ENCODE peak calls at places on chromosomes 4 and X, in nine cellular contexts. One of them, this sample, is unnamed.

GRCh38 chr4:131426023-131426758 is 1722.9 kb upstream of the PCDH10 start:
- DNase-seq in CD4-positive, alpha-beta memory T cell: no peak
- DNase-seq in mucosa of descending colon: no peak
- DNase-seq in H9: no peak
- DNase-seq in aorta: no peak
- DNase-seq in fibroblast of lung: no peak
- DNase-seq in tibial artery: no peak
- DNase-seq in A549: no peak
- DNase-seq in neuronal stem cell: no peak
- DNase-seq in this sample: no peak

GRCh38 chr4:104508224-104508623 is 13.5 kb upstream of the CXXC4 start:
- DNase-seq in tibial artery: no peak
- DNase-seq in CD4-positive, alpha-beta memory T cell: no peak
- DNase-seq in aorta: no peak
- DNase-seq in fibroblast of lung: no peak
- DNase-seq in mucosa of descending colon: no peak
- DNase-seq in neuronal stem cell: no peak
- DNase-seq in A549: no peak
- DNase-seq in H9: no peak
- DNase-seq in this sample: no peak

GRCh38 chrX:140918398-140919043 is 83.9 kb upstream of the SPANXB1 start:
- DNase-seq in A549: peak; percentile 86
- DNase-seq in fibroblast of lung: peak; percentile 57
- DNase-seq in tibial artery: no peak
- DNase-seq in neuronal stem cell: peak; percentile 30
- DNase-seq in CD4-positive, alpha-beta memory T cell: peak; percentile 72
- DNase-seq in aorta: no peak
- DNase-seq in mucosa of descending colon: no peak
- DNase-seq in H9: peak; percentile 71
- DNase-seq in this sample: no peak

GRCh38 chr4:95830647-95831046 is 9.2 kb upstream of the PDHA2 start:
- DNase-seq in neuronal stem cell: no peak
- DNase-seq in H9: no peak
- DNase-seq in CD4-positive, alpha-beta memory T cell: no peak
- DNase-seq in aorta: no peak
- DNase-seq in tibial artery: no peak
- DNase-seq in A549: no peak
- DNase-seq in mucosa of descending colon: no peak
- DNase-seq in fibroblast of lung: no peak
- DNase-seq in this sample: no peak

GRCh38 chr4:82589756-82590155 is 28.0 kb upstream of the TMEM150C start:
- DNase-seq in A549: no peak
- DNase-seq in CD4-positive, alpha-beta memory T cell: no peak
- DNase-seq in H9: no peak
- DNase-seq in neuronal stem cell: no peak
- DNase-seq in fibroblast of lung: no peak
- DNase-seq in tibial artery: no peak
- DNase-seq in aorta: no peak
- DNase-seq in mucosa of descending colon: no peak
- DNase-seq in this sample: no peak

GRCh38 chr4:123827511-123827910 is 430.9 kb downstream of the SPRY1 start:
- DNase-seq in CD4-positive, alpha-beta memory T cell: no peak
- DNase-seq in tibial artery: no peak
- DNase-seq in aorta: no peak
- DNase-seq in neuronal stem cell: no peak
- DNase-seq in A549: no peak
- DNase-seq in H9: no peak
- DNase-seq in mucosa of descending colon: no peak
- DNase-seq in fibroblast of lung: no peak
- DNase-seq in this sample: no peak

GRCh38 chr4:95048296-95048695 is 290.5 kb downstream of the BMPR1B start:
- DNase-seq in aorta: no peak
- DNase-seq in fibroblast of lung: peak; percentile 56
- DNase-seq in CD4-positive, alpha-beta memory T cell: no peak
- DNase-seq in A549: no peak
- DNase-seq in mucosa of descending colon: no peak
- DNase-seq in tibial artery: no peak
- DNase-seq in H9: no peak
- DNase-seq in neuronal stem cell: no peak
- DNase-seq in this sample: no peak

GRCh38 chrX:5650904-5651303 is 577.8 kb downstream of the NLGN4X start:
- DNase-seq in mucosa of descending colon: no peak
- DNase-seq in A549: no peak
- DNase-seq in aorta: no peak
- DNase-seq in neuronal stem cell: no peak
- DNase-seq in fibroblast of lung: no peak
- DNase-seq in CD4-positive, alpha-beta memory T cell: no peak
- DNase-seq in H9: peak; percentile 51
- DNase-seq in tibial artery: no peak
- DNase-seq in this sample: no peak

GRCh38 chr4:11628093-11628725 is 199.5 kb upstream of the HS3ST1 start:
- DNase-seq in A549: no peak
- DNase-seq in H9: no peak
- DNase-seq in CD4-positive, alpha-beta memory T cell: no peak
- DNase-seq in mucosa of descending colon: no peak
- DNase-seq in tibial artery: no peak
- DNase-seq in neuronal stem cell: no peak
- DNase-seq in aorta: no peak
- DNase-seq in fibroblast of lung: peak; percentile 51
- DNase-seq in this sample: no peak
- H3K4me1 ChIP-seq in A549: peaks cover 27% of the 10 kb centered on the region
- H3K4me1 ChIP-seq in H9: no peaks in the 10 kb centered on the region
- H3K4me1 ChIP-seq in CD4-positive, alpha-beta memory T cell: no peaks in the 10 kb centered on the region
- H3K4me1 ChIP-seq in mucosa of descending colon: peaks cover 16% of the 10 kb centered on the region
- H3K4me1 ChIP-seq in tibial artery: no peaks in the 10 kb centered on the region
- H3K4me1 ChIP-seq in neuronal stem cell: peaks cover 8% of the 10 kb centered on the region
- H3K4me1 ChIP-seq in aorta: no peaks in the 10 kb centered on the region
- H3K4me1 ChIP-seq in fibroblast of lung: no peaks in the 10 kb centered on the region
- H3K4me1 ChIP-seq in this sample: peaks cover 13% of the 10 kb centered on the region

GRCh38 chrX:133374874-133375387 is 40.4 kb downstream of the GPC4 start:
- DNase-seq in H9: no peak
- DNase-seq in aorta: no peak
- DNase-seq in neuronal stem cell: no peak
- DNase-seq in mucosa of descending colon: no peak
- DNase-seq in A549: no peak
- DNase-seq in fibroblast of lung: no peak
- DNase-seq in tibial artery: no peak
- DNase-seq in CD4-positive, alpha-beta memory T cell: no peak
- DNase-seq in this sample: no peak
- H3K4me1 ChIP-seq in H9: peaks cover 17% of the 10 kb centered on the region
- H3K4me1 ChIP-seq in aorta: no peaks in the 10 kb centered on the region
- H3K4me1 ChIP-seq in neuronal stem cell: no peaks in the 10 kb centered on the region
- H3K4me1 ChIP-seq in mucosa of descending colon: peaks cover 4% of the 10 kb centered on the region
- H3K4me1 ChIP-seq in A549: no peaks in the 10 kb centered on the region
- H3K4me1 ChIP-seq in fibroblast of lung: no peaks in the 10 kb centered on the region
- H3K4me1 ChIP-seq in tibial artery: peaks cover 39% of the 10 kb centered on the region
- H3K4me1 ChIP-seq in CD4-positive, alpha-beta memory T cell: no peaks in the 10 kb centered on the region
- H3K4me1 ChIP-seq in this sample: no peaks in the 10 kb centered on the region

GRCh38 chrX:82585868-82586267 is 922.2 kb upstream of the POU3F4 start:
- DNase-seq in aorta: no peak
- DNase-seq in mucosa of descending colon: no peak
- DNase-seq in CD4-positive, alpha-beta memory T cell: no peak
- DNase-seq in fibroblast of lung: no peak
- DNase-seq in A549: no peak
- DNase-seq in tibial artery: no peak
- DNase-seq in H9: no peak
- DNase-seq in neuronal stem cell: no peak
- DNase-seq in this sample: no peak
- H3K4me1 ChIP-seq in aorta: no peaks in the 10 kb centered on the region
- H3K4me1 ChIP-seq in mucosa of descending colon: no peaks in the 10 kb centered on the region
- H3K4me1 ChIP-seq in CD4-positive, alpha-beta memory T cell: no peaks in the 10 kb centered on the region
- H3K4me1 ChIP-seq in fibroblast of lung: no peaks in the 10 kb centered on the region
- H3K4me1 ChIP-seq in A549: no peaks in the 10 kb centered on the region
- H3K4me1 ChIP-seq in tibial artery: no peaks in the 10 kb centered on the region
- H3K4me1 ChIP-seq in H9: no peaks in the 10 kb centered on the region
- H3K4me1 ChIP-seq in neuronal stem cell: no peaks in the 10 kb centered on the region
- H3K4me1 ChIP-seq in this sample: no peaks in the 10 kb centered on the region

GRCh38 chrX:133587818-133588217 is 172.5 kb upstream of the GPC4 start:
- DNase-seq in aorta: no peak
- DNase-seq in H9: no peak
- DNase-seq in tibial artery: no peak
- DNase-seq in neuronal stem cell: no peak
- DNase-seq in A549: no peak
- DNase-seq in fibroblast of lung: no peak
- DNase-seq in CD4-positive, alpha-beta memory T cell: no peak
- DNase-seq in mucosa of descending colon: no peak
- DNase-seq in this sample: no peak

GRCh38 chrX:133588827-133589226 is 173.5 kb upstream of the GPC4 start:
- DNase-seq in CD4-positive, alpha-beta memory T cell: no peak
- DNase-seq in neuronal stem cell: no peak
- DNase-seq in tibial artery: no peak
- DNase-seq in fibroblast of lung: no peak
- DNase-seq in aorta: no peak
- DNase-seq in H9: no peak
- DNase-seq in A549: no peak
- DNase-seq in mucosa of descending colon: no peak
- DNase-seq in this sample: no peak

GRCh38 chrX:133593531-133593930 is 178.2 kb upstream of the GPC4 start:
- DNase-seq in A549: no peak
- DNase-seq in neuronal stem cell: no peak
- DNase-seq in fibroblast of lung: no peak
- DNase-seq in H9: no peak
- DNase-seq in aorta: no peak
- DNase-seq in tibial artery: no peak
- DNase-seq in mucosa of descending colon: no peak
- DNase-seq in CD4-positive, alpha-beta memory T cell: no peak
- DNase-seq in this sample: no peak

GRCh38 chrX:133594156-133594555 is 178.9 kb upstream of the GPC4 start:
- DNase-seq in aorta: no peak
- DNase-seq in H9: no peak
- DNase-seq in mucosa of descending colon: no peak
- DNase-seq in neuronal stem cell: no peak
- DNase-seq in fibroblast of lung: peak; percentile 73
- DNase-seq in CD4-positive, alpha-beta memory T cell: no peak
- DNase-seq in A549: no peak
- DNase-seq in tibial artery: no peak
- DNase-seq in this sample: no peak

GRCh38 chrX:133590703-133591505 is 175.6 kb upstream of the GPC4 start:
- DNase-seq in CD4-positive, alpha-beta memory T cell: no peak
- DNase-seq in H9: no peak
- DNase-seq in aorta: no peak
- DNase-seq in mucosa of descending colon: no peak
- DNase-seq in neuronal stem cell: no peak
- DNase-seq in fibroblast of lung: peak; percentile 37
- DNase-seq in A549: no peak
- DNase-seq in tibial artery: no peak
- DNase-seq in this sample: no peak
- H3K4me1 ChIP-seq in CD4-positive, alpha-beta memory T cell: no peaks in the 10 kb centered on the region
- H3K4me1 ChIP-seq in H9: peaks cover 3% of the 10 kb centered on the region
- H3K4me1 ChIP-seq in aorta: peaks cover 2% of the 10 kb centered on the region
- H3K4me1 ChIP-seq in mucosa of descending colon: no peaks in the 10 kb centered on the region
- H3K4me1 ChIP-seq in neuronal stem cell: no peaks in the 10 kb centered on the region
- H3K4me1 ChIP-seq in fibroblast of lung: no peaks in the 10 kb centered on the region
- H3K4me1 ChIP-seq in A549: no peaks in the 10 kb centered on the region
- H3K4me1 ChIP-seq in tibial artery: no peaks in the 10 kb centered on the region
- H3K4me1 ChIP-seq in this sample: no peaks in the 10 kb centered on the region

GRCh38 chrX:40172169-40172979 is 74.6 kb upstream of the BCOR start:
- DNase-seq in fibroblast of lung: peak; percentile 65
- DNase-seq in mucosa of descending colon: peak; percentile 68
- DNase-seq in neuronal stem cell: no peak
- DNase-seq in H9: peak; percentile 50
- DNase-seq in A549: no peak
- DNase-seq in CD4-positive, alpha-beta memory T cell: peak; percentile 34
- DNase-seq in aorta: peak; percentile 88
- DNase-seq in tibial artery: peak; percentile 84
- DNase-seq in this sample: no peak
- H3K4me1 ChIP-seq in fibroblast of lung: no peaks in the 10 kb centered on the region
- H3K4me1 ChIP-seq in mucosa of descending colon: no peaks in the 10 kb centered on the region
- H3K4me1 ChIP-seq in neuronal stem cell: no peaks in the 10 kb centered on the region
- H3K4me1 ChIP-seq in H9: peaks cover 4% of the 10 kb centered on the region
- H3K4me1 ChIP-seq in A549: peaks cover 16% of the 10 kb centered on the region
- H3K4me1 ChIP-seq in CD4-positive, alpha-beta memory T cell: peaks cover 47% of the 10 kb centered on the region
- H3K4me1 ChIP-seq in aorta: no peaks in the 10 kb centered on the region
- H3K4me1 ChIP-seq in tibial artery: peaks cover 30% of the 10 kb centered on the region
- H3K4me1 ChIP-seq in this sample: peaks cover 21% of the 10 kb centered on the region

DNA sequence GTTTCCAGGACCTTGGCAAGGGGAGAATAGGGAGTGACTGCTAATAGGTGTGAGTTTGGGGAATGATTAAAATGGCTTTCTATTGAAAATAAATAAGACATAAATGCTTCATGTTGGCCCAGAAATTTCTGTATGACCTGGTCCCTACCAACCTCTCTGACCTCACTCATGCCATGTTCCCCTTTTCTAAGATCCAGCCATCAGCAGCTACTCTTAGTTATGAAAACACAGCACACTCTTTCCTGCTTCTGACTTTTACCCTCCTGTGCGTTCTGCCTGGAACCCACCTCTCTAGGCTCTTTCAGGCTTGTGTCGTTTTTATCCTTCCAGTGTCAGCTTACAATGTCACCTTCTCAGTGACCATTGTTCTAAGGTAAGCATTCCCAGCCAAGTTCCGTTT is 14.8 kb upstream of the CXCL5 start:
- DNase-seq in tibial artery: no peak
- DNase-seq in aorta: no peak
- DNase-seq in A549: no peak
- DNase-seq in CD4-positive, alpha-beta memory T cell: no peak
- DNase-seq in fibroblast of lung: no peak
- DNase-seq in mucosa of descending colon: no peak
- DNase-seq in H9: no peak
- DNase-seq in neuronal stem cell: no peak
- DNase-seq in this sample: no peak
- H3K4me1 ChIP-seq in tibial artery: no peaks in the 10 kb centered on the region
- H3K4me1 ChIP-seq in aorta: no peaks in the 10 kb centered on the region
- H3K4me1 ChIP-seq in A549: peaks cover 14% of the 10 kb centered on the region
- H3K4me1 ChIP-seq in CD4-positive, alpha-beta memory T cell: no peaks in the 10 kb centered on the region
- H3K4me1 ChIP-seq in fibroblast of lung: no peaks in the 10 kb centered on the region
- H3K4me1 ChIP-seq in mucosa of descending colon: peaks cover 6% of the 10 kb centered on the region
- H3K4me1 ChIP-seq in H9: peaks cover 5% of the 10 kb centered on the region
- H3K4me1 ChIP-seq in neuronal stem cell: no peaks in the 10 kb centered on the region
- H3K4me1 ChIP-seq in this sample: no peaks in the 10 kb centered on the region

GRCh38 chr4:76625316-76625715 is 190.3 kb downstream of the SHROOM3 start:
- DNase-seq in fibroblast of lung: peak; percentile 30
- DNase-seq in tibial artery: no peak
- DNase-seq in neuronal stem cell: no peak
- DNase-seq in aorta: no peak
- DNase-seq in CD4-positive, alpha-beta memory T cell: no peak
- DNase-seq in H9: no peak
- DNase-seq in A549: no peak
- DNase-seq in mucosa of descending colon: no peak
- DNase-seq in this sample: no peak
- H3K4me1 ChIP-seq in fibroblast of lung: peaks cover 16% of the 10 kb centered on the region
- H3K4me1 ChIP-seq in tibial artery: peaks cover 74% of the 10 kb centered on the region
- H3K4me1 ChIP-seq in neuronal stem cell: peaks cover 22% of the 10 kb centered on the region
- H3K4me1 ChIP-seq in aorta: peaks cover 18% of the 10 kb centered on the region
- H3K4me1 ChIP-seq in CD4-positive, alpha-beta memory T cell: no peaks in the 10 kb centered on the region
- H3K4me1 ChIP-seq in H9: peaks cover 8% of the 10 kb centered on the region
- H3K4me1 ChIP-seq in A549: peaks cover 17% of the 10 kb centered on the region
- H3K4me1 ChIP-seq in mucosa of descending colon: peaks cover 52% of the 10 kb centered on the region
- H3K4me1 ChIP-seq in this sample: no peaks in the 10 kb centered on the region

This sample was measured in esophagus squamous epithelium.